ENCODE peak calls at places on chromosomes 3 and 15, in six cellular contexts. T is ovary, U is cardiac fibroblast, C is prostate gland, Q is AG10803, L is GM12865. B is an unnamed sample.

GRCh38 chr15:85558747-85559327 is 178.4 kb downstream of the AKAP13 start:
- DNase-seq in T (no peak), C (no peak), Q (no peak), L (no peak), U (peak), B (no peak)

GRCh38 chr3:151964768-151965167 is 91.3 kb downstream of the SUCNR1 start:
- DNase-seq in T (no peak), L (no peak), C (no peak), U (no peak), Q (no peak), B (no peak)

GRCh38 chr15:29934251-29934650 is 112.0 kb upstream of the TJP1 start:
- DNase-seq in T (no peak), L (no peak), C (no peak), Q (peak), U (peak), B (no peak)

GRCh38 chr15:91942676-91943417 is 89.3 kb downstream of the SLCO3A1 start:
- DNase-seq in L (peak), T (peak), U (peak), C (peak), Q (peak), B (peak)

GRCh38 chr3:181770296-181770695 is 58.6 kb downstream of the SOX2 start:
- DNase-seq in L (no peak), T (no peak), C (no peak), U (no peak), Q (no peak), B (no peak)

GRCh38 chr3:150925751-150926201 is 20.5 kb upstream of the MINDY4B start:
- DNase-seq in Q (no peak), C (peak), U (peak), T (no peak), L (peak), B (peak)

GRCh38 chr3:183822631-183823030 is 2.7 kb downstream of the MAP6D1 start:
- DNase-seq in T (no peak), Q (no peak), C (no peak), U (no peak), L (no peak), B (no peak)

GRCh38 chr15:89122532-89123525 is 34.6 kb downstream of the ABHD2 start:
- DNase-seq in U (no peak), T (no peak), L (no peak), Q (peak), C (no peak), B (no peak)

GRCh38 chr3:188432826-188433525 is 279.0 kb downstream of the LPP start:
- DNase-seq in C (no peak), U (peak), Q (peak), L (peak), T (no peak), B (peak)

DNA sequence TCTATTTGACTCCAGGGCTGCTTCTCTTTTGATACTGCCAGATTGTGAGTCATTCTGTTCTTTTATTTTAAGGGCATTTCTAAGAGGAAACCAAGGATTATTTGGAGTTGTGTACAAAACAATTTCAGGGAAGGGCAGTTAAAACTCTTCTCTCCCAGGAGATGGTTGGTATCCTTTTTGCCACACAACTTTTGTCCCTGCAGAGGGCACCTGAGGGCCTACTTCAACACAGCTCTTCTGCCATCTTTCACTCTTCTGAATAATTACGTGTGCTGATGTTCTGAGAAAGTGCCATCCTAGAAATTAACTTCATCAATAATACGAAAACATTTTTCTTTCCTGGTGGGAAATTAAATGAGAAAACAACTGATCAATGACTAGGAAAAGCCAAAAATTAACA is 75.7 kb upstream of the GADL1 start:
- DNase-seq in C (no peak), L (peak), Q (peak), U (peak), T (no peak), B (no peak)
- TF ChIP-seq CTCF in C (no peak), L (peak), Q (peak), U (peak), T (no peak), B (peak)

GRCh38 chr3:11603628-11604027 is 40.1 kb downstream of the VGLL4 start:
- DNase-seq in L (no peak), T (no peak), U (peak), Q (peak), C (no peak), B (no peak)

GRCh38 chr3:11601446-11602241 is 42.1 kb downstream of the VGLL4 start:
- DNase-seq in L (peak), T (no peak), Q (peak), C (peak), U (peak), B (peak)

GRCh38 chr3:11604139-11604895 is 39.4 kb downstream of the VGLL4 start:
- DNase-seq in C (no peak), T (no peak), Q (peak), U (peak), L (no peak), B (no peak)

GRCh38 chr3:11602441-11602840 is 41.3 kb downstream of the VGLL4 start:
- DNase-seq in C (no peak), U (no peak), L (no peak), Q (no peak), T (no peak), B (no peak)

DNA sequence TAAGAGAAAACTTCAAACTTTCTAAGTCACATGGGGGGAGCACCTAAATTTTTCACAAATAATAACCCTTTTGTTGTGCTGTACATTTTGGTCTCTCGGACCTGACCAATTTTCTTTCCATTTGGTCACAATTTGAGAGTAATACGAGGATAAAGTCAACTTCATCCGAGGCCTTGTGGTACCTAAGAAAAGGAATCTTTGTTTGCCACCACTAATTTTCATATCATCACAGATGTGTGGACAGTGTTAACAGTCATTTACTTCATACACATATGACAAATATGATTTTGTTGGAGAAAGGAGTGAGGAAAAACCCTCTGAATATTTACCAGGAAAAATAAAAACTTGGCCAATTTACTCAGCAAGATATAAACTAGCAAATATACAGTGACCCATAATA is 40.8 kb downstream of the VGLL4 start:
- DNase-seq in Q (no peak), U (no peak), L (peak), T (no peak), C (no peak), B (no peak)
- H3K4me3 ChIP-seq in Q (no peak), U (no peak), L (peak), T (no peak), C (no peak), B (no peak)

DNA sequence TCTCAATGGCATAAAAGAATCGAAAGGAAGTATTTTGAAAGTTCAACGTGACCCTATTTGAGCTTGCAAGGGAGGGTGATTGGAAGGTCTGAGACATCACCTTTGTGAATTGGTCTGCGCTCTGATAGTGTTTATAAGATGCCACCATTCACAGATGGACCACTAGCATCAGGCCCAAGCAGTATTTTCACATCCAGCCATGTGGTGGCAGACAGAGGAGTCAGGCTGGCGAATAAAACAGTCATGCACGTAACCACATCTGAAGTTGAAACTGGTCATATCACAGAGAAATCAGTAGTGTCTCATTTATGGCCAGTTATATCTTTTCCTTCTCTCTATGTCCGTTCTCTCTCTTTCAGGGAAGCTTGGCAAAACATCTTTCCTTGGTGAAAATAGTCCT is 170.1 kb upstream of the ONECUT1 start:
- DNase-seq in L (peak), C (no peak), T (no peak), U (no peak), Q (no peak), B (no peak)
- TF ChIP-seq CTCF in L (no peak), C (no peak), T (no peak), U (no peak), Q (no peak), B (peak)

GRCh38 chr15:76840830-76841460 is 64.2 kb downstream of the SCAPER start:
- DNase-seq in U (peak), C (no peak), T (no peak), Q (peak), L (peak), B (peak)
- H3K4me3 ChIP-seq in U (no peak), C (no peak), T (no peak), Q (no peak), L (no peak), B (no peak)

DNA sequence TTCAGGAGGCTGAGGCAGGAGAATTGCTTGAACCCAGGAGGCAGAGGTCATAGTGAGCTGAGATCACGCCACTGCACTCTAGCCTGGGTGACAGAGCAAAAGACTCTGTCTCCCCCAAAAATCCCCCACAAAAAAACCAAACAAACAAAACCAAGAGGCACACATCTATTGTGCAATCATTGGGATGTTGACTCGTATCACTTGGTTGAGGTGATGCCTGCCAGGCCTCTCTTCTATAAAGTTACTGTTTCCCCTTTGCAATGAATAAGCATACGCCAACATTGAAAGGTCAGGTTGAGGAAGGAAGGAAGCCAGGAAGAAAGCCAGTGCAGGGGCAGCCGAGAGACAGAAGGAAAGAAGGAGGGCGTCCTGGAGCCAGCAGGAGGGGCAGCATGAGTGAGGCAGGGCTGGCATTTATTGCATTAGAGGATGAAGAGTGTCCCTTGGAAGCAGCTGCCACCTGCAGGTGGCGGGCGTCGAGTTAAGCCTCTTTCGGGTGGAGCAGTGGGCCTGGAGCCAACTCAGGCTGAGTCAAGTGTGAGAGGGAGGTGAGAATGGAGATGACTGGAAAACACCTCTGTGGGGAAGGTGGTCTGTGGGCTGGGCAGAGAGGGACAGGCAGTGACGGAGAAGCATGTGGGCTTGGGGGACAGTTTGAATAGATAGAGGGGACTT is 8.3 kb upstream of the CSPG4 start:
- DNase-seq in T (no peak), C (peak), L (peak), U (no peak), Q (no peak), B (no peak)
- TF ChIP-seq CTCF in T (no peak), C (no peak), L (peak), U (no peak), Q (no peak), B (peak)

GRCh38 chr15:67103432-67103831 is 38.0 kb downstream of the SMAD3 start:
- DNase-seq in U (no peak), L (no peak), Q (no peak), C (no peak), T (no peak), B (no peak)

GRCh38 chr15:67103869-67104268 is 38.5 kb downstream of the SMAD3 start:
- DNase-seq in Q (no peak), C (no peak), T (no peak), L (no peak), U (no peak), B (no peak)

GRCh38 chr15:67101981-67102929 is 36.9 kb downstream of the SMAD3 start:
- DNase-seq in C (no peak), Q (peak), T (no peak), L (peak), U (peak), B (no peak)

GRCh38 chr15:67104453-67104852 is 39.1 kb downstream of the SMAD3 start:
- DNase-seq in U (no peak), L (no peak), T (no peak), Q (no peak), C (no peak), B (no peak)

DNA sequence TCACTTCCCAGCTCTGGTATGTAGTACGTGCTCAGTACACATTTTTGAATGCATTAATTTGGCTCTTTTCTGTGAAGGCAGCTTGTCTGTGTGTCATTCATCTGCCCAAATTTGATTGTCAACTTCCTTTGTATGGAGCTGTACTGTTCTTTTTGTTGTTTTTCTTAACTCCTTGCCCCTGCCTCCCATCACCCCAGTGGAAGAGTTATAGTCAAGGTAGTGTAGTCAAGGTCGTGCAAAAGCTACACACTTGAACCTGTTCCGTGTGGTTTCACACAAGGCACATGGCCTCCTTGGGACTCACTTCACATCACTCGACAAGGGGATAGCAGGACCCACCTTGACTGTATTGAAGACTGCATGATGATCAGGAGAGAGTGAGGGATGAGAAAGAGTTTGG is 37.6 kb downstream of the SMAD3 start:
- DNase-seq in U (no peak), T (no peak), Q (no peak), C (no peak), L (no peak), B (no peak)
- H3K4me3 ChIP-seq in U (no peak), T (no peak), Q (no peak), C (no peak), L (no peak), B (no peak)

GRCh38 chr3:146502887-146503458 is 33.6 kb upstream of the PLSCR2 start:
- DNase-seq in C (no peak), L (no peak), T (no peak), Q (no peak), U (no peak), B (no peak)

GRCh38 chr3:146504546-146505197 is 35.3 kb upstream of the PLSCR2 start:
- DNase-seq in L (no peak), Q (no peak), U (no peak), T (no peak), C (no peak), B (no peak)

GRCh38 chr3:146501752-146502151 is 32.4 kb upstream of the PLSCR2 start:
- DNase-seq in Q (no peak), U (no peak), L (peak), C (no peak), T (no peak), B (no peak)

GRCh38 chr3:146505496-146505895 is 36.1 kb upstream of the PLSCR2 start:
- DNase-seq in Q (peak), C (no peak), U (no peak), L (no peak), T (no peak), B (no peak)

DNA sequence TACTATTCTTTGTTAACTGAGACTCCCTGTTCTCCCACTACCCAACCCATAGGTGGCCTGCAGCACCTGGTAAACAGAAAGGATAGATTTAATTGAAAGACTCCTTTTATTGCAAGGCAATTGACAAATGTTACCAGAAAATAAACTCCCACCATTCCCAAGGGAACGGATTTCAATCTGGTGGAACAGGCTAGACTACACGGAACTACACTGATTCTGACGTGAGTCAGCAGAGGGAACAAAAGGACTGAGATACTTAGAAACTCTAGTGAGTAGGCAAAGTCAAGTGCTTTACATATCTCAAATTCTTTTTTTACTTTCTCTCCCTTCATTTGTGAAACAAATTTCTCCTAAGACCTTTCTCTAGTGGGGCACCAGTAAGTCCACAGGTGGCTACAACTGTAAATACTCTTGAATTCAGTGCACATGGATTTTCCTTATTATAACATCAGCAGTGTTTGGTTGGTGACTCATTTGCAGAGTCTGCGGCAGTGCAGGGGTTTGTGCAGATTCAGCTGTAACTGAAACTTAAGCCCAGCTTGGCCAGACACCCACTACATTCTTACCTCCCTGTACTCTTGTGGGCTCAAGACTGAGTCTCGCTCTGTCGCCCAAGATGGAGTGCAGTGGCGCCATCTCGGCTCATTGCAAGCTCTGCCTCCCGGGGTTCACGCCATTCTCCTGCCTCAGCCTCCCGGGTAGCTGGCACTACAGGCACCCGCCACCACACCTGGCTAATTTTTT is 34.3 kb upstream of the PLSCR2 start:
- DNase-seq in U (peak), Q (peak), L (peak), C (peak), T (no peak), B (peak)
- TF ChIP-seq CTCF in U (no peak), Q (peak), L (no peak), C (no peak), T (no peak), B (peak)

DNA sequence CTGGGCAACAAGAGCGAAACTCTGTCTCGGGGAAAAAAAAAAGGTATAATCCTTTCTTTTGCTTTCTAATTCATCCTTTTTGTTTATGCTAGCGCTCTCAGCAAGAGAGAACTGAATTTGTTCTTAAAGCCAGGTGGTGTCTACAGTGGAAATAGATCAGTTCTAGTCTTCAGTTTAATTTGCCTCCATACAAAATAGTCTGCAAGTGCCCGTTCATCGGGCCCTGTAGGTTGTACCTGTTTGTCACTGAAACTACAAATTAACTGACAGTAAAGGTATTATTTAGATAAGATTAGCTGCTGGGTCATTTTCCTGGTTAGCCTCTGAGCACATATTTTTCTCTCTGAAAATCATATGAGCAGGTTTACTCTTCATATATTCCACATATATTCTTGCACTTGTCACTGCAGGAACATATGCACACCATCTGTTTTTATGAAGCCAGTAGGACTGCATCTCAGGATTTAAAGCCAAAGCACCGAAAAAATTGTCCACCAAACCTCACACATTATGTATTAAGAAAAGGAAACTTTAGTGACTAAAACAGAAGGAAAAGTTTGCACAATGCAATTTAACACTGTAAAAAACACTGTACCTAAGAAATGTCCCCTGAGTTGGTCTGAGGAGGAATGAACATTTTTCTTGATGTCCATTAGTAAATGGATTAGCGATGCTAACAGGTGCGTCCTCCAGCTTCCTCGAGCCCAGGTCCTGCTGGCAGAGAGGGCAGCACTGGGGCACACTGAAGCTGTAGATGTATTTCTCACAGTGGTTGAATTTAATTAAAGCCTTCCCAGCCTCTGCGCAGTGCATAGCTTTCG is 437 bp downstream of the MKRN2OS start:
- DNase-seq in T (no peak), L (no peak), C (no peak), U (no peak), Q (no peak), B (no peak)
- H3K4me3 ChIP-seq in T (no peak), L (no peak), C (no peak), U (no peak), Q (no peak), B (peak)

DNA sequence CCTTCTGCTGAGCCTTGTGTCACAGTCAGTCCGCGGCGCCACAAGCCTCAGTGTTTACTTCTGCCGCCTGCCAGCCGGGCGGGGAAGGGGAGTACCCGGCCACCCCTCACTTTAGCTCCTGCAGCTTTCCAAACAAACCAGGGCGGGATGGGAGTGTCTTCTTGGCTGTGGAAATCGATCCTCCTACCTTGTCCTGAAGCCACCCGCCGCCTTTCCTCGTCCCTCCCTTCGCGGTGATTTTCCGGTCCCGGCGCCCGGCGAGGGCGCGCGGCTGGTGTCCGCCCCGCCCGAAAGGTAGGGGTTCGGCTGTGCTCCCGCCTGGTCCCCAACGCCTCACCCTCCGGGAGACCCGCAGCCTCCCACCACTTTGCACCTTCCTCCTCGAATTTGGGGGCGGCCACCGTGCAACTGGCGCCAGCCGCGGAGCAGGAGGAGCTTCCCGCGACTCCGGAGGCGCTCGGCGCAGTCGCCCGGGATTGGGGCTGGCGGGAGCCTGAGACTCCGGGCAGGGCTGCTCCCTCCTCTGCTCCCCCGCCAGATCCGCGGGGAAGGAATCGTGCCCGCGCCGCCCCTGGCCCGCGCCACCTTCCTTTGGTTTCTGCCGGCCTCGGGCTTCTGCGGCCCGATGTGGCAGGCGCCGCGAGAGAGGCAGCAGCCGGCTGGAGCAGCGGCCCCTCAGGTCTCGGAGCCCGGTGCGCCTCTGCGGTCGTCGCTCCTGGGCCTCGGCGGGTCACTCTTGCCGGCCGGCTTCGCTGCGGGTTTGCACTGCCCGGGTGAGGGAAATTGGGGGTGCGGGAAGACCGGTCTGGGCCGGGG is 30.7 kb upstream of the ST3GAL6 start:
- DNase-seq in T (peak), Q (no peak), U (peak), L (peak), C (peak), B (no peak)
- TF ChIP-seq CTCF in T (no peak), Q (no peak), U (no peak), L (no peak), C (no peak), B (no peak)